ENCODE peak calls at places on chromosome 6, in six cellular contexts. F, C, G, A, S and R are unnamed samples.

GRCh38 chr6:10398439-10399218 is 16.2 kb downstream of the TFAP2A start:
- DNase-seq in F (no peak), C (no peak), G (no peak), A (no peak), S (no peak), R (no peak)

GRCh38 chr6:131733376-131734016 is 22.7 kb upstream of the CTAGE9 start:
- DNase-seq in F (no peak), C (no peak), G (no peak), A (no peak), S (no peak), R (no peak)

GRCh38 chr6:20191951-20192350 is 20.3 kb downstream of the MBOAT1 start:
- DNase-seq in F (no peak), C (no peak), G (no peak), A (peak), S (no peak), R (no peak)

GRCh38 chr6:47146426-47147174 is 104.5 kb upstream of the ADGRF1 start:
- DNase-seq in F (no peak), C (no peak), G (no peak), A (no peak), S (no peak), R (no peak)

GRCh38 chr6:144712541-144712940 is 427.4 kb downstream of the UTRN start:
- DNase-seq in F (no peak), C (no peak), G (no peak), A (no peak), S (no peak), R (no peak)

GRCh38 chr6:120826253-120826652 is 508.0 kb downstream of the TBC1D32 start:
- DNase-seq in F (peak), C (peak), G (no peak), A (no peak), S (no peak), R (peak)

GRCh38 chr6:151260191-151260590 is 20.4 kb downstream of the AKAP12 start:
- DNase-seq in F (no peak), C (no peak), G (no peak), A (no peak), S (no peak), R (no peak)

GRCh38 chr6:39107641-39108040 is 7.3 kb downstream of the SAYSD1 start:
- DNase-seq in F (no peak), C (no peak), G (no peak), A (no peak), S (no peak), R (no peak)

GRCh38 chr6:73348550-73349204 is 5.4 kb downstream of the DPPA5 start:
- DNase-seq in F (no peak), C (no peak), G (no peak), A (no peak), S (no peak), R (no peak)

GRCh38 chr6:41963371-41963770 is 21.8 kb upstream of the CCND3 start:
- DNase-seq in F (no peak), C (no peak), G (no peak), A (no peak), S (no peak), R (peak)